ENCODE peak calls at places on chromosomes 7 and 10, in four cellular contexts. One of them, this sample, is unnamed.

GRCh38 chr10:90963331-90963730 is 42.4 kb upstream of the ANKRD1 start:
- DNase-seq in CD8-positive, alpha-beta T cell: no peak
- DNase-seq in transverse colon: no peak
- DNase-seq in suprapubic skin: no peak
- DNase-seq in this sample: no peak

GRCh38 chr7:101170617-101171441 is 5.5 kb upstream of the VGF start:
- DNase-seq in CD8-positive, alpha-beta T cell: no peak
- DNase-seq in transverse colon: no peak
- DNase-seq in suprapubic skin: no peak
- DNase-seq in this sample: no peak

GRCh38 chr7:10483671-10484070 is 490.0 kb upstream of the PHF14 start:
- DNase-seq in CD8-positive, alpha-beta T cell: no peak
- DNase-seq in transverse colon: no peak
- DNase-seq in suprapubic skin: no peak
- DNase-seq in this sample: no peak

GRCh38 chr7:80827238-80827633 is 91.6 kb downstream of the SEMA3C start:
- DNase-seq in CD8-positive, alpha-beta T cell: no peak
- DNase-seq in transverse colon: no peak
- DNase-seq in suprapubic skin: no peak
- DNase-seq in this sample: no peak

GRCh38 chr7:34247468-34247867 is 342.1 kb downstream of the BMPER start:
- DNase-seq in CD8-positive, alpha-beta T cell: no peak
- DNase-seq in transverse colon: no peak
- DNase-seq in suprapubic skin: no peak
- DNase-seq in this sample: no peak

GRCh38 chr7:81226234-81226633 is 307.4 kb upstream of the SEMA3C start:
- DNase-seq in CD8-positive, alpha-beta T cell: no peak
- DNase-seq in transverse colon: no peak
- DNase-seq in suprapubic skin: no peak
- DNase-seq in this sample: no peak

GRCh38 chr7:158019726-158020705 is 567.6 kb downstream of the PTPRN2 start:
- DNase-seq in CD8-positive, alpha-beta T cell: no peak
- DNase-seq in transverse colon: no peak
- DNase-seq in suprapubic skin: peak; percentile 37
- DNase-seq in this sample: no peak

GRCh38 chr10:24983946-24984345 is 31.5 kb upstream of the PRTFDC1 start:
- DNase-seq in CD8-positive, alpha-beta T cell: no peak
- DNase-seq in transverse colon: no peak
- DNase-seq in suprapubic skin: no peak
- DNase-seq in this sample: no peak

GRCh38 chr10:90461437-90462155 is 396.2 kb downstream of the HTR7 start:
- DNase-seq in CD8-positive, alpha-beta T cell: no peak
- DNase-seq in transverse colon: no peak
- DNase-seq in suprapubic skin: no peak
- DNase-seq in this sample: no peak

GRCh38 chr7:150340024-150340749 is 1.2 kb downstream of the RARRES2 start:
- DNase-seq in CD8-positive, alpha-beta T cell: no peak
- DNase-seq in transverse colon: peak; percentile 65
- DNase-seq in suprapubic skin: no peak
- DNase-seq in this sample: no peak

GRCh38 chr7:47941136-47941844 is 7.0 kb downstream of the PKD1L1 start:
- DNase-seq in CD8-positive, alpha-beta T cell: no peak
- DNase-seq in transverse colon: no peak
- DNase-seq in suprapubic skin: no peak
- DNase-seq in this sample: no peak

GRCh38 chr7:11478873-11479272 is 353.1 kb downstream of the THSD7A start:
- DNase-seq in CD8-positive, alpha-beta T cell: no peak
- DNase-seq in transverse colon: no peak
- DNase-seq in suprapubic skin: no peak
- DNase-seq in this sample: no peak

GRCh38 chr10:24551161-24551560 is 172.5 kb downstream of the ARHGAP21 start:
- DNase-seq in CD8-positive, alpha-beta T cell: no peak
- DNase-seq in transverse colon: peak; percentile 24
- DNase-seq in suprapubic skin: no peak
- DNase-seq in this sample: no peak

GRCh38 chr7:98251251-98251843 is 685 bp downstream of the TECPR1 start:
- DNase-seq in CD8-positive, alpha-beta T cell: peak; percentile 39
- DNase-seq in transverse colon: peak; percentile 79
- DNase-seq in suprapubic skin: no peak
- DNase-seq in this sample: no peak

GRCh38 chr10:72297281-72297967 is 23.7 kb downstream of the DDIT4 start:
- DNase-seq in CD8-positive, alpha-beta T cell: peak; percentile 91
- DNase-seq in transverse colon: peak; percentile 91
- DNase-seq in suprapubic skin: peak; percentile 94
- DNase-seq in this sample: peak; percentile 96

GRCh38 chr7:150860291-150860977 is 8.1 kb downstream of the AOC1 start:
- DNase-seq in CD8-positive, alpha-beta T cell: no peak
- DNase-seq in transverse colon: no peak
- DNase-seq in suprapubic skin: no peak
- DNase-seq in this sample: no peak

GRCh38 chr7:21767300-21767900 is 178.3 kb downstream of the CDCA7L start:
- DNase-seq in CD8-positive, alpha-beta T cell: no peak
- DNase-seq in transverse colon: peak; percentile 24
- DNase-seq in suprapubic skin: no peak
- DNase-seq in this sample: no peak

GRCh38 chr10:21756707-21757600 is 222.9 kb downstream of the MLLT10 start:
- DNase-seq in CD8-positive, alpha-beta T cell: no peak
- DNase-seq in transverse colon: no peak
- DNase-seq in suprapubic skin: no peak
- DNase-seq in this sample: no peak

GRCh38 chr10:114538544-114538906 is 119.5 kb downstream of the ABLIM1 start:
- DNase-seq in CD8-positive, alpha-beta T cell: peak; percentile 46
- DNase-seq in transverse colon: peak; percentile 85
- DNase-seq in suprapubic skin: no peak
- DNase-seq in this sample: no peak

GRCh38 chr10:84163992-84164391 is 9.6 kb upstream of the GPR15LG start:
- DNase-seq in CD8-positive, alpha-beta T cell: no peak
- DNase-seq in transverse colon: no peak
- DNase-seq in suprapubic skin: no peak
- DNase-seq in this sample: no peak

GRCh38 chr10:63286754-63287264 is 153.7 kb downstream of the NRBF2 start:
- DNase-seq in CD8-positive, alpha-beta T cell: no peak
- DNase-seq in transverse colon: no peak
- DNase-seq in suprapubic skin: no peak
- DNase-seq in this sample: no peak

GRCh38 chr7:5525271-5526189 is 101.9 kb upstream of the TNRC18 start:
- DNase-seq in CD8-positive, alpha-beta T cell: peak; percentile 10
- DNase-seq in transverse colon: peak; percentile 66
- DNase-seq in suprapubic skin: no peak
- DNase-seq in this sample: no peak

GRCh38 chr7:35035511-35035921 is 1.8 kb downstream of the DPY19L1 start:
- DNase-seq in CD8-positive, alpha-beta T cell: no peak
- DNase-seq in transverse colon: peak; percentile 28
- DNase-seq in suprapubic skin: no peak
- DNase-seq in this sample: no peak

DNA sequence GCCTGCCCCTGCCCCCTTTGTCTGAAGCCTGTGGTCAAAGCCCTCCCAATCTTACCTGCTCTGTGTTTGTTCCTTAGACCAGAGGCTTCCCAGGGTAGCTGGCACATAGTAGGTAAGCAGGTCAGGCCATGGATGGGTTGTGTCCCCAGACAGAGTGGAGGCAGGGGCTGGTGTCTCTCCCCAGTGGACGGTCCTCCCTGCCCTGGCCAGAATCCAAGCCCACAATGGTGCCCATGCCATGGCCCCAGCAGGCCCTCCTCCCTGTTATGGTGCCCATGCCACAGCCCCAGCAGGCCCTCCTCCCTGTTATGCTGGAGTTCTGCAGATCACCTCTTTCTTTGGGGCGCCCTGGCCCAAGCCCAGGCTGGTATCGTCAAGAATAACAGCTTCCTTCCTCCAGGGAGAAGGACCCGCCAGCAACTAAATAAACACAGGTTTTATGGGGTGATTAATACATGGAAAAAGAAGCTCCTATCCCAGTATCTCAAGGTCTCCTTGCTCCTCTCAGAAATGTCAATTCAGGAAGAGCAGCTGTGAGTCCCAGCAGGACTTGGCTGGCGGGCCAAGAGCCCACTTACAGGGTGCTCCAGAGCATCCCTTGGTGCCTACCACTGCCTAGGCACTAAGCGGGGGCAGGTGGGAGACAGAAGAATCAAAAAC is 82.0 kb downstream of the NEURL1 start:
- DNase-seq in CD8-positive, alpha-beta T cell: no peak
- DNase-seq in transverse colon: no peak
- DNase-seq in suprapubic skin: no peak
- DNase-seq in this sample: no peak
- H3K4me1 ChIP-seq in CD8-positive, alpha-beta T cell: no peaks in the 10 kb centered on the region
- H3K4me1 ChIP-seq in transverse colon: no peaks in the 10 kb centered on the region
- H3K4me1 ChIP-seq in suprapubic skin: no peaks in the 10 kb centered on the region
- H3K4me1 ChIP-seq in this sample: no peaks in the 10 kb centered on the region

GRCh38 chr10:79434816-79435215 is 10.6 kb downstream of the ZCCHC24 start:
- DNase-seq in CD8-positive, alpha-beta T cell: no peak
- DNase-seq in transverse colon: no peak
- DNase-seq in suprapubic skin: peak; percentile 81
- DNase-seq in this sample: no peak
- H3K4me1 ChIP-seq in CD8-positive, alpha-beta T cell: no peaks in the 10 kb centered on the region
- H3K4me1 ChIP-seq in transverse colon: peaks cover 32% of the 10 kb centered on the region
- H3K4me1 ChIP-seq in suprapubic skin: peaks cover 75% of the 10 kb centered on the region
- H3K4me1 ChIP-seq in this sample: peaks cover 61% of the 10 kb centered on the region

GRCh38 chr10:14554843-14555205 is 219.9 kb downstream of the FAM107B start:
- DNase-seq in CD8-positive, alpha-beta T cell: no peak
- DNase-seq in transverse colon: no peak
- DNase-seq in suprapubic skin: no peak
- DNase-seq in this sample: no peak
- H3K4me1 ChIP-seq in CD8-positive, alpha-beta T cell: peaks cover 97% of the 10 kb centered on the region
- H3K4me1 ChIP-seq in transverse colon: peaks cover 28% of the 10 kb centered on the region
- H3K4me1 ChIP-seq in suprapubic skin: peaks cover 33% of the 10 kb centered on the region
- H3K4me1 ChIP-seq in this sample: peaks cover 31% of the 10 kb centered on the region

DNA sequence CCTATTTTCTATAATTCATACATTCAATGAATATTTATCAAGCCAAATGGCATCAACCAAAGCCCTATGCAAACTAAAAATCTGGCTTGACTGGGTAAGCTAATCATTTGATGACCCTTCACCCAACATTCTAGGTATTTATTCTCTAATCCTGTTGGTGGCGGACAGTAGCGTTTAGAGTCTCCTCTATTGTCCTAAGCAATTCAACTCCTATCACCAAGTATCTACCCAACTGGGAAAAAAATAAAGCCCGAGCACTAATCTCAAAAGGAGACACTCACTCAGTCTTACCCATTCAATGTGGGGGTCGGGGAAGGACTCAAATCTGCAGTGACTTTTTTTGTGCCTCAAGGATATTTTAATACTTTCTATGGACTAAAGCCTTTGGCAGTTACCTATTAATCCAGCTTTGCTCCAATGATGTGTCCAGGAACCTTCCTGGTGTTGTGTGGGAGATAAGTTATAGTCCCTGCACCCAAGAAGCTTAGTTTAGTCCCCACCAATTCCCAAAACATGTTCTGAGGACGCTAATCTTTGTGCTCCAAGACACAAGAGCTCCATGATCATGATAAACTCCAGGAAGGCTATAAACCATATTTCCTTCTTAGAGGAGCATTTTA is 30.6 kb downstream of the DNMBP start:
- DNase-seq in CD8-positive, alpha-beta T cell: no peak
- DNase-seq in transverse colon: no peak
- DNase-seq in suprapubic skin: no peak
- DNase-seq in this sample: no peak
- H3K4me1 ChIP-seq in CD8-positive, alpha-beta T cell: no peaks in the 10 kb centered on the region
- H3K4me1 ChIP-seq in transverse colon: peaks cover 7% of the 10 kb centered on the region
- H3K4me1 ChIP-seq in suprapubic skin: peaks cover 73% of the 10 kb centered on the region
- H3K4me1 ChIP-seq in this sample: peaks cover 2% of the 10 kb centered on the region

DNA sequence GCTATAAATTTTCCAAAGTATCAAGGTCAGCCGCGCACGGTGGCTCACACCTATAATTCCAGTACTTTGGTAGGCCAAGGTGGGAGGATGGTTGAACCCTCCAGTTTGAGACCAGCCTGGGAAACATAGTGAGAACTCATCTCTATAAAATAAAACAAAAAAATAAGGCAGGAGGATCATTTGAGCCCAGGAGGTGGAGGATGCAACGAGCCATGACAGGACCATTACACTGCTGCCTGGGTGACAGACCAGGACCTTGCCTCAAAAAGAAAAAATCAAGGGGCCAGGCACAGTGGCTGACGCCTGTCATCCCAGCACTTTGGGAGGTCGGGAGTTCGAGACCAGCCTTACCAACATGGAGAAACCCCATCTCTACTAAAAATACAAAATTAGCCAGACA is 60.3 kb downstream of the ABI1 start:
- DNase-seq in CD8-positive, alpha-beta T cell: no peak
- DNase-seq in transverse colon: no peak
- DNase-seq in suprapubic skin: no peak
- DNase-seq in this sample: no peak
- H3K4me1 ChIP-seq in CD8-positive, alpha-beta T cell: peaks cover 28% of the 10 kb centered on the region
- H3K4me1 ChIP-seq in transverse colon: peaks cover 12% of the 10 kb centered on the region
- H3K4me1 ChIP-seq in suprapubic skin: peaks cover 27% of the 10 kb centered on the region
- H3K4me1 ChIP-seq in this sample: peaks cover under 1% of the 10 kb centered on the region

DNA sequence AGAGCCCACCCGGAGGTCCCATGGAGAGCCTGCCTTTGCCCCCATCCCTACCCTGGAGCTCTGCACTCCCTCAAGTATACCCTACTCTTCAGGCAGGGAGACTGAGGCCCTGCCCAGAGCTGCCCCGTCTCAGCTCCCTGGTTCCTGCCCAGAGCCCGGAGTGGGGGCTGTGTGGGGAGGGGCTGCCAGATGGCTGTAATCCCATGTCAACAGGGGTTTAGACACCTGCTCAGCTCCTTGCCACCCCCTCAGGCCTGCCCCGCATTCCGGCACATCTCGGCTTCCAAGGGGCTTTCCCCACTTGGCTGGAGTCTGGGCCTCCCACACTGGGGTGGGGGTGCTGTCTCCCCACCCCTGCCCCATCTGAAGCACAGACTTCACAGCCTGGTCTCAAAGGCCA is 20.9 kb upstream of the LFNG start:
- DNase-seq in CD8-positive, alpha-beta T cell: no peak
- DNase-seq in transverse colon: no peak
- DNase-seq in suprapubic skin: no peak
- DNase-seq in this sample: no peak
- H3K4me1 ChIP-seq in CD8-positive, alpha-beta T cell: peaks cover 8% of the 10 kb centered on the region
- H3K4me1 ChIP-seq in transverse colon: no peaks in the 10 kb centered on the region
- H3K4me1 ChIP-seq in suprapubic skin: peaks cover 16% of the 10 kb centered on the region
- H3K4me1 ChIP-seq in this sample: no peaks in the 10 kb centered on the region

This sample was measured in ascending aorta.